ENCODE peak calls at places on chromosome 1, in nine cellular contexts. E is amniotic epithelial cell, U is left cardiac atrium, L is Calu3, P is kidney epithelial cell, T is T47D, X is fibroblast of villous mesenchyme, W is tibial artery, H is kidney glomerular epithelial cell. F is an unnamed sample.

GRCh38 chr1:17119076-17119743 is at the start of gene PADI2:
- DNase-seq in E (peak), U (peak), L (peak), P (no peak), T (peak), X (peak), W (peak), H (no peak), F (peak)

GRCh38 chr1:244887281-244887680 is 22.9 kb upstream of the HNRNPU start:
- DNase-seq in E (no peak), U (no peak), L (peak), P (no peak), T (peak), X (no peak), W (no peak), H (no peak), F (no peak)

GRCh38 chr1:18974616-18975015 is 18.1 kb upstream of the IFFO2 start:
- DNase-seq in E (no peak), U (no peak), L (no peak), P (no peak), T (no peak), X (no peak), W (no peak), H (no peak), F (no peak)

GRCh38 chr1:215631489-215631888 is 64.4 kb downstream of the KCTD3 start:
- DNase-seq in E (peak), U (no peak), L (peak), P (no peak), T (no peak), X (peak), W (no peak), H (peak), F (no peak)

GRCh38 chr1:42264791-42265190 is 70.2 kb downstream of the FOXJ3 start:
- DNase-seq in E (peak), U (no peak), L (no peak), P (no peak), T (no peak), X (no peak), W (no peak), H (no peak), F (no peak)

GRCh38 chr1:93841771-93842170 is 37.2 kb downstream of the DNTTIP2 start:
- DNase-seq in E (peak), U (no peak), L (no peak), P (no peak), T (no peak), X (no peak), W (no peak), H (no peak), F (no peak)

GRCh38 chr1:78919150-78919549 is 87.4 kb downstream of the ADGRL4 start:
- DNase-seq in E (no peak), U (no peak), L (no peak), P (no peak), T (no peak), X (no peak), W (no peak), H (no peak), F (no peak)

GRCh38 chr1:19151537-19151936 is 58.5 kb downstream of the UBR4 start:
- DNase-seq in E (no peak), U (no peak), L (no peak), P (no peak), T (no peak), X (no peak), W (no peak), H (no peak), F (no peak)

GRCh38 chr1:29626066-29626465 is 389.7 kb downstream of the PTPRU start:
- DNase-seq in E (no peak), U (no peak), L (no peak), P (no peak), T (no peak), X (no peak), W (no peak), H (no peak), F (no peak)

GRCh38 chr1:29896300-29896699 is 660.0 kb downstream of the PTPRU start:
- DNase-seq in E (no peak), U (no peak), L (no peak), P (no peak), T (no peak), X (no peak), W (no peak), H (no peak), F (no peak)

GRCh38 chr1:17579951-17580939 is 40.7 kb downstream of the ARHGEF10L start:
- DNase-seq in E (no peak), U (no peak), L (peak), P (no peak), T (no peak), X (no peak), W (no peak), H (peak), F (no peak)

GRCh38 chr1:57411262-57411661 is 12.6 kb downstream of the DAB1 start:
- DNase-seq in E (no peak), U (peak), L (peak), P (peak), T (no peak), X (no peak), W (no peak), H (peak), F (no peak)

GRCh38 chr1:63322248-63322943 is at the start of gene FOXD3:
- DNase-seq in E (peak), U (peak), L (peak), P (no peak), T (peak), X (peak), W (no peak), H (no peak), F (no peak)

GRCh38 chr1:26582053-26582835 is 52.7 kb downstream of the RPS6KA1 start:
- DNase-seq in E (peak), U (no peak), L (no peak), P (no peak), T (no peak), X (no peak), W (no peak), H (no peak), F (no peak)

GRCh38 chr1:221418346-221418745 is 323.5 kb downstream of the DUSP10 start:
- DNase-seq in E (peak), U (no peak), L (no peak), P (no peak), T (no peak), X (no peak), W (no peak), H (no peak), F (no peak)

GRCh38 chr1:236913371-236914037 is 90.7 kb downstream of the MT1HL1 start:
- DNase-seq in E (peak), U (no peak), L (no peak), P (no peak), T (no peak), X (no peak), W (no peak), H (peak), F (no peak)

GRCh38 chr1:171742577-171742922 is 685 bp upstream of the VAMP4 start:
- DNase-seq in E (no peak), U (peak), L (peak), P (no peak), T (no peak), X (peak), W (peak), H (peak), F (no peak)

GRCh38 chr1:62045579-62045978 is 149.1 kb upstream of the L1TD1 start:
- DNase-seq in E (peak), U (no peak), L (no peak), P (peak), T (no peak), X (no peak), W (no peak), H (no peak), F (no peak)

GRCh38 chr1:50980505-50980904 is 10.5 kb downstream of the CDKN2C start:
- DNase-seq in E (no peak), U (no peak), L (no peak), P (no peak), T (no peak), X (no peak), W (no peak), H (no peak), F (no peak)

GRCh38 chr1:38567401-38567800 is 292.2 kb downstream of the RRAGC start:
- DNase-seq in E (no peak), U (no peak), L (no peak), P (no peak), T (no peak), X (no peak), W (no peak), H (no peak), F (no peak)

GRCh38 chr1:85830837-85831236 is 122.6 kb upstream of the ZNHIT6 start:
- DNase-seq in E (no peak), U (no peak), L (no peak), P (no peak), T (no peak), X (no peak), W (no peak), H (no peak), F (no peak)

GRCh38 chr1:58248067-58248466 is 298.5 kb downstream of the OMA1 start:
- DNase-seq in E (no peak), U (no peak), L (no peak), P (no peak), T (no peak), X (no peak), W (no peak), H (no peak), F (no peak)

F was measured in GM12891.